ENCODE peak calls at places on chromosomes 3 and 15, in nine cellular contexts. One of them, this sample, is unnamed.

GRCh38 chr3:58630081-58630709 is 36.4 kb downstream of the FAM3D start:
- DNase-seq in amniotic stem cell: no peak
- DNase-seq in stomach: peak
- DNase-seq in cardiac fibroblast: peak
- DNase-seq in cortex of kidney: no peak
- DNase-seq in dorsolateral prefrontal cortex: no peak
- DNase-seq in fibroblast of the aortic adventitia: peak
- DNase-seq in DMS153: no peak
- DNase-seq in AML-193: peak
- DNase-seq in this sample: no peak

GRCh38 chr15:66657062-66658020 is 44.7 kb upstream of the SMAD6 start:
- DNase-seq in amniotic stem cell: no peak
- DNase-seq in stomach: no peak
- DNase-seq in cardiac fibroblast: no peak
- DNase-seq in cortex of kidney: no peak
- DNase-seq in dorsolateral prefrontal cortex: no peak
- DNase-seq in fibroblast of the aortic adventitia: no peak
- DNase-seq in DMS153: no peak
- DNase-seq in AML-193: no peak
- DNase-seq in this sample: no peak

GRCh38 chr3:27093771-27094170 is 275.4 kb downstream of the NEK10 start:
- DNase-seq in amniotic stem cell: no peak
- DNase-seq in stomach: no peak
- DNase-seq in cardiac fibroblast: peak
- DNase-seq in cortex of kidney: no peak
- DNase-seq in dorsolateral prefrontal cortex: no peak
- DNase-seq in fibroblast of the aortic adventitia: peak
- DNase-seq in DMS153: no peak
- DNase-seq in AML-193: no peak
- DNase-seq in this sample: no peak

GRCh38 chr15:35751421-35752133 is 205.6 kb upstream of the DPH6 start:
- DNase-seq in amniotic stem cell: peak
- DNase-seq in stomach: peak
- DNase-seq in cardiac fibroblast: peak
- DNase-seq in cortex of kidney: no peak
- DNase-seq in dorsolateral prefrontal cortex: peak
- DNase-seq in fibroblast of the aortic adventitia: peak
- DNase-seq in DMS153: no peak
- DNase-seq in AML-193: peak
- DNase-seq in this sample: no peak

GRCh38 chr3:15647629-15648167 is 46.2 kb downstream of the BTD start:
- DNase-seq in amniotic stem cell: peak
- DNase-seq in stomach: no peak
- DNase-seq in cardiac fibroblast: peak
- DNase-seq in cortex of kidney: no peak
- DNase-seq in dorsolateral prefrontal cortex: no peak
- DNase-seq in fibroblast of the aortic adventitia: peak
- DNase-seq in DMS153: no peak
- DNase-seq in AML-193: peak
- DNase-seq in this sample: peak

GRCh38 chr3:159787794-159788205 is 200.8 kb upstream of the IL12A start:
- DNase-seq in amniotic stem cell: no peak
- DNase-seq in stomach: no peak
- DNase-seq in cardiac fibroblast: peak
- DNase-seq in cortex of kidney: no peak
- DNase-seq in dorsolateral prefrontal cortex: no peak
- DNase-seq in fibroblast of the aortic adventitia: peak
- DNase-seq in DMS153: no peak
- DNase-seq in AML-193: no peak
- DNase-seq in this sample: no peak

GRCh38 chr3:8702560-8702959 is 31.0 kb upstream of the CAV3 start:
- DNase-seq in amniotic stem cell: no peak
- DNase-seq in stomach: no peak
- DNase-seq in cardiac fibroblast: no peak
- DNase-seq in cortex of kidney: no peak
- DNase-seq in dorsolateral prefrontal cortex: no peak
- DNase-seq in fibroblast of the aortic adventitia: no peak
- DNase-seq in DMS153: no peak
- DNase-seq in AML-193: no peak
- DNase-seq in this sample: no peak

GRCh38 chr15:52331490-52332240 is 36.1 kb upstream of the MYO5C start:
- DNase-seq in amniotic stem cell: no peak
- DNase-seq in stomach: peak
- DNase-seq in cardiac fibroblast: peak
- DNase-seq in cortex of kidney: no peak
- DNase-seq in dorsolateral prefrontal cortex: no peak
- DNase-seq in fibroblast of the aortic adventitia: peak
- DNase-seq in DMS153: no peak
- DNase-seq in AML-193: peak
- DNase-seq in this sample: peak

GRCh38 chr3:21524113-21524512 is 226.9 kb downstream of the ZNF385D start:
- DNase-seq in amniotic stem cell: no peak
- DNase-seq in stomach: no peak
- DNase-seq in cardiac fibroblast: no peak
- DNase-seq in cortex of kidney: no peak
- DNase-seq in dorsolateral prefrontal cortex: no peak
- DNase-seq in fibroblast of the aortic adventitia: peak
- DNase-seq in DMS153: no peak
- DNase-seq in AML-193: no peak
- DNase-seq in this sample: no peak

GRCh38 chr3:12138044-12138443 is 20.7 kb downstream of the TIMP4 start:
- DNase-seq in amniotic stem cell: no peak
- DNase-seq in stomach: peak
- DNase-seq in cardiac fibroblast: peak
- DNase-seq in cortex of kidney: no peak
- DNase-seq in dorsolateral prefrontal cortex: no peak
- DNase-seq in fibroblast of the aortic adventitia: peak
- DNase-seq in DMS153: no peak
- DNase-seq in AML-193: peak
- DNase-seq in this sample: no peak

GRCh38 chr3:15256861-15257341 is 50.9 kb downstream of the CAPN7 start:
- DNase-seq in amniotic stem cell: no peak
- DNase-seq in stomach: no peak
- DNase-seq in cardiac fibroblast: no peak
- DNase-seq in cortex of kidney: no peak
- DNase-seq in dorsolateral prefrontal cortex: no peak
- DNase-seq in fibroblast of the aortic adventitia: no peak
- DNase-seq in DMS153: no peak
- DNase-seq in AML-193: no peak
- DNase-seq in this sample: no peak

GRCh38 chr15:91603681-91604080 is 249.8 kb upstream of the SLCO3A1 start:
- DNase-seq in amniotic stem cell: no peak
- DNase-seq in stomach: no peak
- DNase-seq in cardiac fibroblast: peak
- DNase-seq in cortex of kidney: no peak
- DNase-seq in dorsolateral prefrontal cortex: no peak
- DNase-seq in fibroblast of the aortic adventitia: peak
- DNase-seq in DMS153: peak
- DNase-seq in AML-193: no peak
- DNase-seq in this sample: no peak

GRCh38 chr3:189714991-189715961 is 84.1 kb downstream of the TP63 start:
- DNase-seq in amniotic stem cell: peak
- DNase-seq in stomach: no peak
- DNase-seq in cardiac fibroblast: peak
- DNase-seq in cortex of kidney: no peak
- DNase-seq in dorsolateral prefrontal cortex: no peak
- DNase-seq in fibroblast of the aortic adventitia: peak
- DNase-seq in DMS153: no peak
- DNase-seq in AML-193: no peak
- DNase-seq in this sample: peak

GRCh38 chr15:65338823-65339222 is 34.3 kb downstream of the RNU5B-1 start:
- DNase-seq in amniotic stem cell: no peak
- DNase-seq in stomach: no peak
- DNase-seq in cardiac fibroblast: no peak
- DNase-seq in cortex of kidney: no peak
- DNase-seq in dorsolateral prefrontal cortex: peak
- DNase-seq in fibroblast of the aortic adventitia: no peak
- DNase-seq in DMS153: no peak
- DNase-seq in AML-193: no peak
- DNase-seq in this sample: no peak

GRCh38 chr15:27850961-27851636 is 248.0 kb downstream of the OCA2 start:
- DNase-seq in amniotic stem cell: no peak
- DNase-seq in stomach: peak
- DNase-seq in cardiac fibroblast: no peak
- DNase-seq in cortex of kidney: no peak
- DNase-seq in dorsolateral prefrontal cortex: no peak
- DNase-seq in fibroblast of the aortic adventitia: no peak
- DNase-seq in DMS153: no peak
- DNase-seq in AML-193: no peak
- DNase-seq in this sample: no peak

GRCh38 chr15:65355983-65356353 is 21.8 kb downstream of the IGDCC3 start:
- DNase-seq in amniotic stem cell: no peak
- DNase-seq in stomach: no peak
- DNase-seq in cardiac fibroblast: no peak
- DNase-seq in cortex of kidney: no peak
- DNase-seq in dorsolateral prefrontal cortex: no peak
- DNase-seq in fibroblast of the aortic adventitia: no peak
- DNase-seq in DMS153: no peak
- DNase-seq in AML-193: no peak
- DNase-seq in this sample: no peak

GRCh38 chr3:160226026-160226739 is 961 bp downstream of the C3orf80 start:
- DNase-seq in amniotic stem cell: no peak
- DNase-seq in stomach: no peak
- DNase-seq in cardiac fibroblast: no peak
- DNase-seq in cortex of kidney: no peak
- DNase-seq in dorsolateral prefrontal cortex: no peak
- DNase-seq in fibroblast of the aortic adventitia: no peak
- DNase-seq in DMS153: no peak
- DNase-seq in AML-193: no peak
- DNase-seq in this sample: no peak

GRCh38 chr3:103388214-103388613 is 953.4 kb downstream of the ZPLD1 start:
- DNase-seq in amniotic stem cell: no peak
- DNase-seq in stomach: no peak
- DNase-seq in cardiac fibroblast: no peak
- DNase-seq in cortex of kidney: no peak
- DNase-seq in dorsolateral prefrontal cortex: no peak
- DNase-seq in fibroblast of the aortic adventitia: no peak
- DNase-seq in DMS153: no peak
- DNase-seq in AML-193: no peak
- DNase-seq in this sample: no peak

GRCh38 chr15:89371145-89372044 is 36.8 kb upstream of the POLG start:
- DNase-seq in amniotic stem cell: no peak
- DNase-seq in stomach: no peak
- DNase-seq in cardiac fibroblast: peak
- DNase-seq in cortex of kidney: no peak
- DNase-seq in dorsolateral prefrontal cortex: no peak
- DNase-seq in fibroblast of the aortic adventitia: no peak
- DNase-seq in DMS153: no peak
- DNase-seq in AML-193: no peak
- DNase-seq in this sample: no peak

GRCh38 chr15:77031376-77032050 is 36.6 kb downstream of the PSTPIP1 start:
- DNase-seq in amniotic stem cell: no peak
- DNase-seq in stomach: peak
- DNase-seq in cardiac fibroblast: no peak
- DNase-seq in cortex of kidney: no peak
- DNase-seq in dorsolateral prefrontal cortex: peak
- DNase-seq in fibroblast of the aortic adventitia: no peak
- DNase-seq in DMS153: no peak
- DNase-seq in AML-193: no peak
- DNase-seq in this sample: no peak

GRCh38 chr3:36514171-36514570 is 133.9 kb downstream of the STAC start:
- DNase-seq in amniotic stem cell: no peak
- DNase-seq in stomach: no peak
- DNase-seq in cardiac fibroblast: peak
- DNase-seq in cortex of kidney: no peak
- DNase-seq in dorsolateral prefrontal cortex: no peak
- DNase-seq in fibroblast of the aortic adventitia: peak
- DNase-seq in DMS153: no peak
- DNase-seq in AML-193: no peak
- DNase-seq in this sample: no peak

GRCh38 chr3:171783086-171783485 is 27.2 kb downstream of the PLD1 start:
- DNase-seq in amniotic stem cell: no peak
- DNase-seq in stomach: no peak
- DNase-seq in cardiac fibroblast: no peak
- DNase-seq in cortex of kidney: no peak
- DNase-seq in dorsolateral prefrontal cortex: no peak
- DNase-seq in fibroblast of the aortic adventitia: peak
- DNase-seq in DMS153: no peak
- DNase-seq in AML-193: no peak
- DNase-seq in this sample: no peak

GRCh38 chr3:105365536-105366301 is 990 bp upstream of the ALCAM start:
- DNase-seq in amniotic stem cell: no peak
- DNase-seq in stomach: peak
- DNase-seq in cardiac fibroblast: peak
- DNase-seq in cortex of kidney: no peak
- DNase-seq in dorsolateral prefrontal cortex: no peak
- DNase-seq in fibroblast of the aortic adventitia: peak
- DNase-seq in DMS153: peak
- DNase-seq in AML-193: peak
- DNase-seq in this sample: no peak

GRCh38 chr15:82540055-82540983 is at the start of gene RPS17:
- DNase-seq in amniotic stem cell: no peak
- DNase-seq in stomach: peak
- DNase-seq in cardiac fibroblast: peak
- DNase-seq in cortex of kidney: no peak
- DNase-seq in dorsolateral prefrontal cortex: peak
- DNase-seq in fibroblast of the aortic adventitia: peak
- DNase-seq in DMS153: no peak
- DNase-seq in AML-193: no peak
- DNase-seq in this sample: peak

GRCh38 chr3:110738531-110738930 is 333.1 kb upstream of the NECTIN3 start:
- DNase-seq in amniotic stem cell: no peak
- DNase-seq in stomach: no peak
- DNase-seq in cardiac fibroblast: peak
- DNase-seq in cortex of kidney: no peak
- DNase-seq in dorsolateral prefrontal cortex: no peak
- DNase-seq in fibroblast of the aortic adventitia: peak
- DNase-seq in DMS153: no peak
- DNase-seq in AML-193: no peak
- DNase-seq in this sample: no peak

GRCh38 chr3:178203152-178203551 is 333.1 kb upstream of the KCNMB2 start:
- DNase-seq in amniotic stem cell: no peak
- DNase-seq in stomach: no peak
- DNase-seq in cardiac fibroblast: peak
- DNase-seq in cortex of kidney: no peak
- DNase-seq in dorsolateral prefrontal cortex: no peak
- DNase-seq in fibroblast of the aortic adventitia: peak
- DNase-seq in DMS153: no peak
- DNase-seq in AML-193: peak
- DNase-seq in this sample: no peak

GRCh38 chr15:66115568-66116206 is 137.9 kb downstream of the MEGF11 start:
- DNase-seq in amniotic stem cell: no peak
- DNase-seq in stomach: no peak
- DNase-seq in cardiac fibroblast: no peak
- DNase-seq in cortex of kidney: no peak
- DNase-seq in dorsolateral prefrontal cortex: no peak
- DNase-seq in fibroblast of the aortic adventitia: no peak
- DNase-seq in DMS153: peak
- DNase-seq in AML-193: no peak
- DNase-seq in this sample: no peak

GRCh38 chr15:50128266-50128665 is 9.2 kb upstream of the ATP8B4 start:
- DNase-seq in amniotic stem cell: no peak
- DNase-seq in stomach: peak
- DNase-seq in cardiac fibroblast: no peak
- DNase-seq in cortex of kidney: no peak
- DNase-seq in dorsolateral prefrontal cortex: no peak
- DNase-seq in fibroblast of the aortic adventitia: no peak
- DNase-seq in DMS153: no peak
- DNase-seq in AML-193: peak
- DNase-seq in this sample: no peak

This sample was measured in glomerular endothelial cell.